ENCODE peak calls at places on chromosomes 5 and 9, in ten cellular contexts. Z is stimulated activated CD4-positive, alpha-beta T cell treated with anti-CD3 and anti-CD28 coated beads, Interleukin-2, amount 100 ng/mL, for 48 hours; M is endodermal cell; Y is NCI-H1417; V is fibroblast of pulmonary artery; X is activated naive CD4-positive, alpha-beta T cell treated with anti-CD3 and anti-CD28 coated beads for 36 hours; E is KBM-7; R is tibial artery; C is GM19239; O is iris pigment epithelial cell. G is an unnamed sample.

GRCh38 chr5:170826117-170826516 is 35.7 kb upstream of the RANBP17 start:
- DNase-seq in Z (no peak), M (no peak), Y (no peak), V (no peak), X (no peak), E (no peak), R (no peak), C (no peak), O (no peak), G (no peak)

GRCh38 chr5:176447538-176447981 is 625 bp upstream of the FAF2 start:
- DNase-seq in Z (no peak), M (no peak), Y (peak; percentile 33), V (no peak), X (peak; percentile 41), E (no peak), R (no peak), C (no peak), O (no peak), G (peak; percentile 34)

GRCh38 chr5:107313098-107313497 is 357.6 kb downstream of the EFNA5 start:
- DNase-seq in Z (no peak), M (no peak), Y (no peak), V (no peak), X (no peak), E (no peak), R (no peak), C (no peak), O (no peak), G (no peak)

GRCh38 chr5:86460519-86460918 is 157.2 kb upstream of the COX7C start:
- DNase-seq in Z (no peak), M (no peak), Y (no peak), V (no peak), X (no peak), E (no peak), R (no peak), C (no peak), O (no peak), G (no peak)

GRCh38 chr9:84412654-84413053 is 72.1 kb upstream of the SLC28A3 start:
- DNase-seq in Z (no peak), M (no peak), Y (no peak), V (no peak), X (no peak), E (no peak), R (no peak), C (no peak), O (no peak), G (no peak)

GRCh38 chr9:81490605-81491331 is 198.6 kb downstream of the TLE1 start:
- DNase-seq in Z (no peak), M (no peak), Y (no peak), V (peak; percentile 66), X (no peak), E (no peak), R (no peak), C (no peak), O (peak; percentile 82), G (no peak)

GRCh38 chr9:98775831-98776441 is 20.4 kb downstream of the ANKS6 start:
- DNase-seq in Z (peak; percentile 23), M (peak; percentile 88), Y (peak; percentile 34), V (peak; percentile 83), X (peak; percentile 55), E (peak; percentile 65), R (no peak), C (peak; percentile 63), O (peak; percentile 75), G (peak; percentile 37)

GRCh38 chr9:89218040-89218928 is 39.7 kb upstream of the SHC3 start:
- DNase-seq in Z (no peak), M (no peak), Y (no peak), V (peak; percentile 13), X (no peak), E (no peak), R (no peak), C (no peak), O (peak; percentile 23), G (no peak)

GRCh38 chr9:128771094-128771721 is 519 bp downstream of the ZER1 start:
- DNase-seq in Z (peak; percentile 1), M (peak; percentile 61), Y (no peak), V (peak; percentile 26), X (no peak), E (peak; percentile 32), R (no peak), C (no peak), O (peak; percentile 32), G (no peak)

GRCh38 chr9:80664327-80665210 is 1024.8 kb downstream of the TLE1 start:
- DNase-seq in Z (no peak), M (no peak), Y (no peak), V (peak; percentile 2), X (no peak), E (peak; percentile 3), R (no peak), C (no peak), O (peak; percentile 14), G (no peak)

GRCh38 chr9:91841591-91841990 is 108.4 kb downstream of the ROR2 start:
- DNase-seq in Z (no peak), M (no peak), Y (no peak), V (no peak), X (no peak), E (no peak), R (no peak), C (no peak), O (no peak), G (no peak)